ENCODE peak calls at places on chromosomes 3 and 15, in eight cellular contexts. G is neuronal stem cell; I is CD8-positive, alpha-beta memory T cell; O is psoas muscle; F is breast epithelium; B is transverse colon; D is thoracic aorta; H is heart left ventricle. J is an unnamed sample. For H3K4me1 and H3K36me3, the result is how much of the 10 kb centered on the place peaks cover.

GRCh38 chr15:81023483-81024264 is 23.0 kb downstream of the TLNRD1 start:
- DNase-seq in G (no peak), I (no peak), O (peak), F (no peak), B (peak), D (no peak), H (peak), J (no peak)

GRCh38 chr3:181739628-181740027 is 27.9 kb downstream of the SOX2 start:
- DNase-seq in G (no peak), I (no peak), O (no peak), F (no peak), B (no peak), D (no peak), H (no peak), J (no peak)

GRCh38 chr15:66461917-66462316 is 35.6 kb downstream of the SNAPC5 start:
- DNase-seq in G (no peak), I (no peak), O (no peak), F (no peak), B (peak), D (no peak), H (no peak), J (no peak)

GRCh38 chr15:41558400-41559238 is at the start of gene TYRO3:
- DNase-seq in G (peak), I (peak), O (peak), F (no peak), B (peak), D (no peak), H (peak), J (peak)

GRCh38 chr3:34882764-34883163 is 756.6 kb upstream of the ARPP21 start:
- DNase-seq in G (no peak), I (no peak), O (no peak), F (no peak), B (no peak), D (no peak), H (no peak), J (peak)

GRCh38 chr3:111610189-111610588 is 15.0 kb upstream of the ZBED2 start:
- DNase-seq in G (no peak), I (no peak), O (no peak), F (no peak), B (no peak), D (no peak), H (no peak), J (no peak)

GRCh38 chr3:161915283-161915682 is 418.7 kb downstream of the OTOL1 start:
- DNase-seq in G (no peak), I (no peak), O (no peak), F (no peak), B (no peak), D (no peak), H (no peak), J (peak)

GRCh38 chr3:151395806-151396205 is 11.3 kb upstream of the P2RY12 start:
- DNase-seq in G (no peak), I (no peak), O (no peak), F (no peak), B (no peak), D (no peak), H (no peak), J (no peak)

GRCh38 chr3:112126501-112126900 is 6.5 kb downstream of the GCSAM start:
- DNase-seq in G (peak), I (no peak), O (no peak), F (no peak), B (no peak), D (no peak), H (no peak), J (no peak)

GRCh38 chr15:35936284-35936683 is 390.3 kb upstream of the DPH6 start:
- DNase-seq in G (no peak), I (no peak), O (no peak), F (no peak), B (no peak), D (no peak), H (no peak), J (no peak)

GRCh38 chr3:61030469-61031035 is 220.7 kb downstream of the FHIT start:
- DNase-seq in G (no peak), I (no peak), O (no peak), F (no peak), B (no peak), D (no peak), H (no peak), J (no peak)

GRCh38 chr3:115186351-115187148 is 39.5 kb upstream of the ZBTB20 start:
- DNase-seq in G (no peak), I (no peak), O (no peak), F (no peak), B (no peak), D (no peak), H (no peak), J (no peak)

GRCh38 chr3:187777331-187778046 is 32.2 kb upstream of the BCL6 start:
- DNase-seq in G (no peak), I (no peak), O (no peak), F (no peak), B (no peak), D (no peak), H (no peak), J (no peak)

GRCh38 chr3:78689378-78689777 is 1078.4 kb downstream of the ROBO1 start:
- DNase-seq in G (no peak), I (no peak), O (no peak), F (no peak), B (no peak), D (no peak), H (no peak), J (no peak)

GRCh38 chr3:81492048-81492447 is 269.4 kb downstream of the GBE1 start:
- DNase-seq in G (no peak), I (no peak), O (no peak), F (no peak), B (no peak), D (no peak), H (no peak), J (no peak)

GRCh38 chr3:39531681-39532080 is 64.2 kb downstream of the MOBP start:
- DNase-seq in G (no peak), I (no peak), O (no peak), F (no peak), B (no peak), D (peak), H (no peak), J (no peak)

GRCh38 chr3:133505813-133506212 is 67.7 kb upstream of the CDV3 start:
- DNase-seq in G (no peak), I (no peak), O (no peak), F (no peak), B (no peak), D (no peak), H (no peak), J (no peak)

GRCh38 chr3:160564949-160565441 is 376 bp downstream of the KPNA4 start:
- DNase-seq in G (peak), I (peak), O (peak), F (no peak), B (peak), D (no peak), H (peak), J (peak)

GRCh38 chr3:133455960-133456359 is 56.1 kb downstream of the BFSP2 start:
- DNase-seq in G (no peak), I (no peak), O (no peak), F (no peak), B (no peak), D (no peak), H (no peak), J (no peak)

GRCh38 chr15:80317389-80318169 is 65.6 kb upstream of the CTXND1 start:
- DNase-seq in G (no peak), I (no peak), O (no peak), F (peak), B (no peak), D (no peak), H (no peak), J (no peak)

GRCh38 chr3:72444642-72445223 is 403.5 kb downstream of the SHQ1 start:
- DNase-seq in G (no peak), I (no peak), O (no peak), F (no peak), B (no peak), D (no peak), H (no peak), J (no peak)

GRCh38 chr3:41224120-41224806 is 25.0 kb downstream of the CTNNB1 start:
- DNase-seq in G (no peak), I (no peak), O (no peak), F (no peak), B (no peak), D (no peak), H (no peak), J (no peak)

GRCh38 chr3:82100378-82100777 is 338.9 kb upstream of the GBE1 start:
- DNase-seq in G (peak), I (no peak), O (no peak), F (peak), B (no peak), D (no peak), H (no peak), J (no peak)

GRCh38 chr15:25175033-25175788 is 220.4 kb downstream of the SNRPN start:
- DNase-seq in G (no peak), I (no peak), O (peak), F (peak), B (no peak), D (no peak), H (peak), J (peak)

GRCh38 chr15:73268457-73268856 is 100.3 kb downstream of the HCN4 start:
- DNase-seq in G (no peak), I (no peak), O (no peak), F (no peak), B (no peak), D (no peak), H (no peak), J (no peak)

GRCh38 chr15:78345726-78346125 is 5.6 kb downstream of the CRABP1 start:
- DNase-seq in G (no peak), I (no peak), O (no peak), F (no peak), B (no peak), D (no peak), H (no peak), J (no peak)

DNA sequence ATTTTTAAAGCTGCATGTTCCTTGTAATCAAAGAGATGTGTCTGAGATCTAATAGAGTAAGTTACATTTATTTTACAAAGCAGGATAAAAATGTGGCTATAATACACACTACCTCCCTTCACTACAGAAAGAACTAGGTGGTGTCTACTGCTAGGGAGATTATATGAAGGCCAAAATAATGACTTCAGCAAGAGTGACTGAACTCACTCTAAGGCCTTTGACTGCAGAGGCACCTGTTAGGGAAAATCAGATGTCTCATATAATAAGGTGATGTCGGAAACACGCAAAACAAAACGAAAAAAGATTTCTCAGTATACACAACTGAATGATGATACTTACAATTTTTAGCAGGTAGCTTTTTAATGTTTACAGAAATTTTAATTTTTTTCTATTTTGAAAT is 19.1 kb downstream of the B3GNT5 start:
- DNase-seq in G (no peak), I (no peak), O (no peak), F (no peak), B (no peak), D (no peak), H (no peak), J (no peak)
- H3K4me1 ChIP-seq in G (under half), I (under half), O (under half), F (under half), B (under half), D (under half), H (under half), J (under half)

GRCh38 chr15:59646271-59646670 is 11.0 kb downstream of the GTF2A2 start:
- DNase-seq in G (no peak), I (no peak), O (no peak), F (no peak), B (no peak), D (no peak), H (no peak), J (no peak)

GRCh38 chr15:59647085-59647484 is 10.2 kb downstream of the GTF2A2 start:
- DNase-seq in G (no peak), I (no peak), O (no peak), F (no peak), B (no peak), D (no peak), H (no peak), J (no peak)

GRCh38 chr15:59642351-59642750 is 15.0 kb downstream of the GTF2A2 start:
- DNase-seq in G (no peak), I (no peak), O (no peak), F (no peak), B (no peak), D (no peak), H (no peak), J (no peak)

GRCh38 chr15:59649603-59650002 is 7.7 kb downstream of the GTF2A2 start:
- DNase-seq in G (no peak), I (no peak), O (no peak), F (no peak), B (no peak), D (no peak), H (no peak), J (no peak)

DNA sequence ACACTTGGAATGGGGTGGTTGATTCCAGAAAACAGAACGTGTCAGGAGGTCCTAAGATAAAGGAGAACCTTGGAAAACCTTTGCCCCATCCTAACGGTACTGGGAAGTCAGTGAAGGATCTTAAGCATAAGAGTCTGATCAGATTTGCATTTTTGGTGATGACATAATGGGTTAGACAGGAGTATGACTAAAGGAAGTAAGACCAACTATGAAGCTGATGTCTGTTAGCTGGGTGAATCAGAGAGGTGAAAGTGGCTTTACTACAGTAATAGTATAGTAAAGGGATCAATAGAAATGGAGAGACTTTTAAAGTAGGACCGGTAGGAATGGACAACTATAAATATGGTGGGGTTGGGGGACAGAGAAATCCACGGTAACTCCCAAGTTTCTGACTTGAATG is 12.6 kb downstream of the GTF2A2 start:
- DNase-seq in G (no peak), I (no peak), O (no peak), F (no peak), B (no peak), D (no peak), H (no peak), J (no peak)
- H3K36me3 ChIP-seq in G (half or more), I (under half), O (half or more), F (under half), B (under half), D (under half), H (under half), J (under half)

GRCh38 chr15:89096664-89097063 is 8.4 kb downstream of the ABHD2 start:
- DNase-seq in G (no peak), I (no peak), O (no peak), F (no peak), B (no peak), D (no peak), H (no peak), J (no peak)

GRCh38 chr15:89095073-89095472 is 6.8 kb downstream of the ABHD2 start:
- DNase-seq in G (no peak), I (no peak), O (no peak), F (no peak), B (no peak), D (no peak), H (no peak), J (no peak)

GRCh38 chr15:89098281-89098680 is 10.0 kb downstream of the ABHD2 start:
- DNase-seq in G (no peak), I (no peak), O (no peak), F (no peak), B (no peak), D (no peak), H (no peak), J (no peak)

GRCh38 chr15:89095556-89095955 is 7.3 kb downstream of the ABHD2 start:
- DNase-seq in G (no peak), I (no peak), O (no peak), F (no peak), B (no peak), D (no peak), H (no peak), J (no peak)

GRCh38 chr15:89097313-89097712 is 9.1 kb downstream of the ABHD2 start:
- DNase-seq in G (no peak), I (no peak), O (no peak), F (no peak), B (no peak), D (no peak), H (no peak), J (no peak)
- H3K4me1 ChIP-seq in G (under half), I (under half), O (half or more), F (under half), B (half or more), D (half or more), H (half or more), J (under half)

DNA sequence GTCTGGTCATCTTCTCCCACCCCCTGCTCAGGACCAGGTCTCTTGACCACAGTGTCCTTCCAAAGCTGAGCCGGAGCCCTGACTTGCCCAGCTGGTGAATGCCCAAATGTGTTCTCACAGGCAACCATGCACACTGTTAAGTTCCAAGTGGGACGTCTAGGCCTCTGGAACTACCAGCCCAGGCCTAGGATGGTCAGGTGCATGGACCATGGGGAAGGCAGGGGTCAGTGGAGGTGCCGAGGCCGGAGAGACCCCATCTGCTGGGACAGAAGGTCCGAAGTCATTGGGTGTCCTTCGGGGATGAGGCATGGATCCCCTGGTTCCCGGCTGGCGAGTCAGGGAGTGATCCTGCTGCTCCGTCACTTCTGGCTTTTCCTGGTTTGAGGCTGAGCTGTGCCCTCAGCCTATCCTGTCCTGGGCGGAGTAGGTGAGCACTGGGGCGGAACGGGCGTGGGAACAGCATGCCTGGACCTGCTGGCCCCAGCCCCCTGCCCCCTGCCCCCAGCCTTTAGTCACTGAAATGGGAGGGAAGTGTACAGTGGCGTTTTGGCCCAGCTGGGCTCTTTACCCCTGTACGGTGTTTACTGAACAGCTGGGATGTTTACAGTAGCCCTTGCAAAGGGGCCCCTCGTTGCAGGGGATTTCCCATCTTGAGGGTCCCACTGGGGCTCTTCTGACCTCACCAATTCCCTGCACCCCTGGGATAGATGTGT is 12.1 kb downstream of the SEMA3F start:
- DNase-seq in G (no peak), I (no peak), O (no peak), F (no peak), B (peak), D (no peak), H (peak), J (no peak)
- H3K36me3 ChIP-seq in G (under half), I (under half), O (under half), F (under half), B (under half), D (under half), H (under half), J (under half)

J was measured in BE2C.